ENCODE peak calls at places on chromosomes 7 and 10, in four cellular contexts. G is AG09309; Y is activated CD8-positive, alpha-beta memory T cell treated with anti-CD3 and anti-CD28 coated beads for 1 hour; H is amniotic epithelial cell. P is an unnamed sample.
A peak's percentile ranks its signal among the peaks of the same experiment; 100 is the strongest.

GRCh38 chr7:36127075-36127740 is 25.8 kb upstream of the EEPD1 start:
- DNase-seq in G (no peak), Y (no peak), H (no peak), P (no peak)

GRCh38 chr7:94062372-94062771 is 58.2 kb upstream of the BET1 start:
- DNase-seq in G (no peak), Y (no peak), H (no peak), P (no peak)

GRCh38 chr7:6160191-6160623 is 112.2 kb downstream of the CYTH3 start:
- DNase-seq in G (peak; percentile 34), Y (no peak), H (peak; percentile 57), P (peak; percentile 82)

GRCh38 chr7:72292794-72293193 is 119.3 kb downstream of the CALN1 start:
- DNase-seq in G (no peak), Y (no peak), H (no peak), P (no peak)

GRCh38 chr7:158300427-158300826 is 287.2 kb downstream of the PTPRN2 start:
- DNase-seq in G (no peak), Y (no peak), H (no peak), P (no peak)

GRCh38 chr7:1257863-1258262 is 25.2 kb downstream of the UNCX start:
- DNase-seq in G (no peak), Y (no peak), H (no peak), P (no peak)

GRCh38 chr10:17838080-17838634 is 29.0 kb downstream of the MRC1 start:
- DNase-seq in G (no peak), Y (no peak), H (no peak), P (peak; percentile 26)

GRCh38 chr10:133113146-133113830 is 25.6 kb downstream of the ADGRA1 start:
- DNase-seq in G (no peak), Y (no peak), H (no peak), P (no peak)

GRCh38 chr7:325051-325798 is 35.3 kb downstream of the FOXL3 start:
- DNase-seq in G (no peak), Y (no peak), H (no peak), P (no peak)

GRCh38 chr10:86254526-86255174 is 111.9 kb downstream of the GRID1 start:
- DNase-seq in G (no peak), Y (no peak), H (no peak), P (peak; percentile 51)

GRCh38 chr7:74612015-74612829 is 45.3 kb upstream of the GTF2I start:
- DNase-seq in G (no peak), Y (no peak), H (peak; percentile 42), P (peak; percentile 81)

GRCh38 chr10:6563075-6563474 is 17.0 kb downstream of the PRKCQ start:
- DNase-seq in G (no peak), Y (no peak), H (no peak), P (no peak)

GRCh38 chr10:103575416-103576075 is 82.0 kb downstream of the NEURL1 start:
- DNase-seq in G (no peak), Y (no peak), H (no peak), P (no peak)

GRCh38 chr10:102549549-102549948 is 45.8 kb downstream of the SUFU start:
- DNase-seq in G (peak; percentile 25), Y (no peak), H (no peak), P (no peak)

GRCh38 chr10:73873163-73873842 is 1.1 kb downstream of the CAMK2G start:
- DNase-seq in G (no peak), Y (no peak), H (no peak), P (no peak)

GRCh38 chr10:63273575-63273974 is 140.4 kb downstream of the NRBF2 start:
- DNase-seq in G (no peak), Y (no peak), H (no peak), P (no peak)

GRCh38 chr7:127587663-127588018 is 570 bp upstream of the ARF5 start:
- DNase-seq in G (no peak), Y (no peak), H (no peak), P (no peak)

GRCh38 chr7:157888579-157888978 is 551.8 kb downstream of the DNAJB6 start:
- DNase-seq in G (no peak), Y (no peak), H (no peak), P (no peak)

GRCh38 chr10:131842351-131843088 is 58.3 kb upstream of the PPP2R2D start:
- DNase-seq in G (no peak), Y (no peak), H (no peak), P (peak; percentile 2)

GRCh38 chr7:131895541-131896173 is 339.2 kb upstream of the PODXL start:
- DNase-seq in G (peak; percentile 97), Y (no peak), H (no peak), P (no peak)

P was measured in BE2C.